ENCODE peak calls at places on chromosome X, in ten cellular contexts. One of them, this sample, is unnamed.

GRCh38 chrX:46637937-46638336 is 64.4 kb downstream of the CHST7 start:
- DNase-seq in adipocyte: no peak
- DNase-seq in GM12865: peak; percentile 77
- DNase-seq in tibial nerve: no peak
- DNase-seq in GM06990: peak; percentile 65
- DNase-seq in cardiac muscle cell: no peak
- DNase-seq in fibroblast of lung: peak; percentile 38
- DNase-seq in kidney epithelial cell: no peak
- DNase-seq in H7: no peak
- DNase-seq in IMR-90: peak; percentile 39
- DNase-seq in this sample: peak; percentile 28

GRCh38 chrX:153736071-153736820 is 11.6 kb downstream of the ABCD1 start:
- DNase-seq in adipocyte: no peak
- DNase-seq in GM12865: no peak
- DNase-seq in tibial nerve: no peak
- DNase-seq in GM06990: no peak
- DNase-seq in cardiac muscle cell: no peak
- DNase-seq in fibroblast of lung: no peak
- DNase-seq in kidney epithelial cell: no peak
- DNase-seq in H7: peak; percentile 64
- DNase-seq in IMR-90: no peak
- DNase-seq in this sample: no peak

GRCh38 chrX:40132751-40133150 is 35.0 kb upstream of the BCOR start:
- DNase-seq in adipocyte: peak; percentile 70
- DNase-seq in GM12865: no peak
- DNase-seq in tibial nerve: peak; percentile 54
- DNase-seq in GM06990: no peak
- DNase-seq in cardiac muscle cell: peak; percentile 85
- DNase-seq in fibroblast of lung: peak; percentile 86
- DNase-seq in kidney epithelial cell: peak; percentile 44
- DNase-seq in H7: no peak
- DNase-seq in IMR-90: peak; percentile 81
- DNase-seq in this sample: peak; percentile 76

GRCh38 chrX:6810796-6811195 is 275.9 kb upstream of the VCX3A start:
- DNase-seq in adipocyte: no peak
- DNase-seq in GM12865: no peak
- DNase-seq in tibial nerve: no peak
- DNase-seq in GM06990: no peak
- DNase-seq in cardiac muscle cell: no peak
- DNase-seq in fibroblast of lung: peak; percentile 35
- DNase-seq in kidney epithelial cell: no peak
- DNase-seq in H7: no peak
- DNase-seq in IMR-90: no peak
- DNase-seq in this sample: peak; percentile 16

GRCh38 chrX:29071525-29071924 is 484.3 kb downstream of the IL1RAPL1 start:
- DNase-seq in adipocyte: peak; percentile 47
- DNase-seq in GM12865: no peak
- DNase-seq in tibial nerve: no peak
- DNase-seq in GM06990: no peak
- DNase-seq in cardiac muscle cell: no peak
- DNase-seq in fibroblast of lung: peak; percentile 21
- DNase-seq in kidney epithelial cell: no peak
- DNase-seq in H7: no peak
- DNase-seq in IMR-90: no peak
- DNase-seq in this sample: no peak

GRCh38 chrX:129791961-129792570 is 12.3 kb downstream of the SASH3 start:
- DNase-seq in adipocyte: no peak
- DNase-seq in GM12865: no peak
- DNase-seq in tibial nerve: no peak
- DNase-seq in GM06990: no peak
- DNase-seq in cardiac muscle cell: no peak
- DNase-seq in fibroblast of lung: no peak
- DNase-seq in kidney epithelial cell: no peak
- DNase-seq in H7: no peak
- DNase-seq in IMR-90: no peak
- DNase-seq in this sample: no peak

GRCh38 chrX:129959493-129959832 is 23.0 kb upstream of the BCORL1 start:
- DNase-seq in adipocyte: peak; percentile 40
- DNase-seq in GM12865: no peak
- DNase-seq in tibial nerve: no peak
- DNase-seq in GM06990: no peak
- DNase-seq in cardiac muscle cell: peak; percentile 31
- DNase-seq in fibroblast of lung: peak; percentile 37
- DNase-seq in kidney epithelial cell: no peak
- DNase-seq in H7: peak; percentile 76
- DNase-seq in IMR-90: peak; percentile 14
- DNase-seq in this sample: peak; percentile 29

GRCh38 chrX:54808109-54808604 is 612 bp downstream of the MAGED2 start:
- DNase-seq in adipocyte: peak; percentile 73
- DNase-seq in GM12865: no peak
- DNase-seq in tibial nerve: peak; percentile 59
- DNase-seq in GM06990: no peak
- DNase-seq in cardiac muscle cell: peak; percentile 72
- DNase-seq in fibroblast of lung: peak; percentile 47
- DNase-seq in kidney epithelial cell: no peak
- DNase-seq in H7: peak; percentile 85
- DNase-seq in IMR-90: no peak
- DNase-seq in this sample: peak; percentile 6

GRCh38 chrX:78321809-78322208 is 5.6 kb downstream of the CYSLTR1 start:
- DNase-seq in adipocyte: no peak
- DNase-seq in GM12865: peak; percentile 88
- DNase-seq in tibial nerve: no peak
- DNase-seq in GM06990: peak; percentile 41
- DNase-seq in cardiac muscle cell: no peak
- DNase-seq in fibroblast of lung: no peak
- DNase-seq in kidney epithelial cell: no peak
- DNase-seq in H7: no peak
- DNase-seq in IMR-90: no peak
- DNase-seq in this sample: peak; percentile 33

GRCh38 chrX:135707880-135708279 is 5.6 kb upstream of the CT45A1 start:
- DNase-seq in adipocyte: no peak
- DNase-seq in GM12865: peak; percentile 52
- DNase-seq in tibial nerve: no peak
- DNase-seq in GM06990: no peak
- DNase-seq in cardiac muscle cell: peak; percentile 0
- DNase-seq in fibroblast of lung: no peak
- DNase-seq in kidney epithelial cell: no peak
- DNase-seq in H7: peak; percentile 28
- DNase-seq in IMR-90: no peak
- DNase-seq in this sample: no peak

GRCh38 chrX:68650491-68650890 is 3.0 kb downstream of the STARD8 start:
- DNase-seq in adipocyte: peak; percentile 16
- DNase-seq in GM12865: no peak
- DNase-seq in tibial nerve: no peak
- DNase-seq in GM06990: no peak
- DNase-seq in cardiac muscle cell: no peak
- DNase-seq in fibroblast of lung: peak; percentile 53
- DNase-seq in kidney epithelial cell: no peak
- DNase-seq in H7: no peak
- DNase-seq in IMR-90: peak; percentile 61
- DNase-seq in this sample: peak; percentile 60

GRCh38 chrX:154004315-154004714 is 15.4 kb downstream of the IRAK1 start:
- DNase-seq in adipocyte: no peak
- DNase-seq in GM12865: peak; percentile 74
- DNase-seq in tibial nerve: no peak
- DNase-seq in GM06990: no peak
- DNase-seq in cardiac muscle cell: no peak
- DNase-seq in fibroblast of lung: no peak
- DNase-seq in kidney epithelial cell: no peak
- DNase-seq in H7: no peak
- DNase-seq in IMR-90: no peak
- DNase-seq in this sample: no peak

GRCh38 chrX:74452199-74452481 is 30.8 kb downstream of the SLC16A2 start:
- DNase-seq in adipocyte: no peak
- DNase-seq in GM12865: no peak
- DNase-seq in tibial nerve: no peak
- DNase-seq in GM06990: no peak
- DNase-seq in cardiac muscle cell: no peak
- DNase-seq in fibroblast of lung: no peak
- DNase-seq in kidney epithelial cell: no peak
- DNase-seq in H7: no peak
- DNase-seq in IMR-90: no peak
- DNase-seq in this sample: no peak

GRCh38 chrX:74453178-74453577 is 31.9 kb downstream of the SLC16A2 start:
- DNase-seq in adipocyte: no peak
- DNase-seq in GM12865: no peak
- DNase-seq in tibial nerve: no peak
- DNase-seq in GM06990: no peak
- DNase-seq in cardiac muscle cell: no peak
- DNase-seq in fibroblast of lung: no peak
- DNase-seq in kidney epithelial cell: no peak
- DNase-seq in H7: no peak
- DNase-seq in IMR-90: no peak
- DNase-seq in this sample: peak; percentile 82

GRCh38 chrX:74449937-74450330 is 28.6 kb downstream of the SLC16A2 start:
- DNase-seq in adipocyte: peak; percentile 29
- DNase-seq in GM12865: no peak
- DNase-seq in tibial nerve: no peak
- DNase-seq in GM06990: no peak
- DNase-seq in cardiac muscle cell: peak; percentile 10
- DNase-seq in fibroblast of lung: peak; percentile 78
- DNase-seq in kidney epithelial cell: peak; percentile 5
- DNase-seq in H7: no peak
- DNase-seq in IMR-90: peak; percentile 68
- DNase-seq in this sample: peak; percentile 85

GRCh38 chrX:74450803-74451449 is 29.6 kb downstream of the SLC16A2 start:
- DNase-seq in adipocyte: peak; percentile 86
- DNase-seq in GM12865: no peak
- DNase-seq in tibial nerve: no peak
- DNase-seq in GM06990: no peak
- DNase-seq in cardiac muscle cell: peak; percentile 91
- DNase-seq in fibroblast of lung: peak; percentile 96
- DNase-seq in kidney epithelial cell: peak; percentile 67
- DNase-seq in H7: no peak
- DNase-seq in IMR-90: peak; percentile 94
- DNase-seq in this sample: peak; percentile 94

GRCh38 chrX:74451450-74452198 is 30.3 kb downstream of the SLC16A2 start:
- DNase-seq in adipocyte: no peak
- DNase-seq in GM12865: no peak
- DNase-seq in tibial nerve: no peak
- DNase-seq in GM06990: no peak
- DNase-seq in cardiac muscle cell: no peak
- DNase-seq in fibroblast of lung: no peak
- DNase-seq in kidney epithelial cell: no peak
- DNase-seq in H7: no peak
- DNase-seq in IMR-90: no peak
- DNase-seq in this sample: no peak
- H3K4me3 ChIP-seq in adipocyte: no peak overlapping the region
- H3K4me3 ChIP-seq in GM12865: no peak overlapping the region
- H3K4me3 ChIP-seq in tibial nerve: no peak overlapping the region
- H3K4me3 ChIP-seq in GM06990: no peak overlapping the region
- H3K4me3 ChIP-seq in cardiac muscle cell: no peak overlapping the region
- H3K4me3 ChIP-seq in fibroblast of lung: no peak overlapping the region
- H3K4me3 ChIP-seq in kidney epithelial cell: no peak overlapping the region
- H3K4me3 ChIP-seq in H7: no peak overlapping the region
- H3K4me3 ChIP-seq in IMR-90: no peak overlapping the region
- H3K4me3 ChIP-seq in this sample: no peak overlapping the region

GRCh38 chrX:115898382-115899001 is 272.1 kb upstream of the AGTR2 start:
- DNase-seq in adipocyte: no peak
- DNase-seq in GM12865: peak; percentile 21
- DNase-seq in tibial nerve: no peak
- DNase-seq in GM06990: no peak
- DNase-seq in cardiac muscle cell: no peak
- DNase-seq in fibroblast of lung: no peak
- DNase-seq in kidney epithelial cell: no peak
- DNase-seq in H7: peak; percentile 32
- DNase-seq in IMR-90: peak; percentile 29
- DNase-seq in this sample: no peak
- H3K4me3 ChIP-seq in adipocyte: no peak overlapping the region
- H3K4me3 ChIP-seq in GM12865: no peak overlapping the region
- H3K4me3 ChIP-seq in tibial nerve: no peak overlapping the region
- H3K4me3 ChIP-seq in GM06990: no peak overlapping the region
- H3K4me3 ChIP-seq in cardiac muscle cell: no peak overlapping the region
- H3K4me3 ChIP-seq in fibroblast of lung: no peak overlapping the region
- H3K4me3 ChIP-seq in kidney epithelial cell: no peak overlapping the region
- H3K4me3 ChIP-seq in H7: no peak overlapping the region
- H3K4me3 ChIP-seq in IMR-90: no peak overlapping the region
- H3K4me3 ChIP-seq in this sample: no peak overlapping the region

DNA sequence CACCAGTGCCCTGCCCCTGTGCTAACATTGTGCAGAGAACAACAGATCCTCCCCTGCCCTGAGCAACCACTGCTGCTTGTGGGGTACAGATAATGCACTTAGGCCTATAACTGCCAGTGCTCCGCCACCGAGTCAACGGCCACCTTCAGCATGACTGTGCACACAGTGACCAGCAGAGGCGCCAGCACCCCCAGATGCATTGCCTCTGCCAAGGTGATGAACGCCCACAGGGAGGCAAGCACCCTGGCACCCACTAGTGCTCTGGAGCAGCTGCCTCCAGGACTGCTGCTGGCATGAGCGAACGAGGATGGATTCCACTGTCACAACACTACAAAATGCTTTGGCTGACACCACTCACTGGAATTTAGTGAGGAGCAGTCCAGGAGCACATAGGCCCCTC is 38.2 kb downstream of the SPIN2B start:
- DNase-seq in adipocyte: no peak
- DNase-seq in GM12865: no peak
- DNase-seq in tibial nerve: no peak
- DNase-seq in GM06990: no peak
- DNase-seq in cardiac muscle cell: no peak
- DNase-seq in fibroblast of lung: no peak
- DNase-seq in kidney epithelial cell: no peak
- DNase-seq in H7: peak; percentile 17
- DNase-seq in IMR-90: no peak
- DNase-seq in this sample: no peak
- H3K4me3 ChIP-seq in adipocyte: no peak overlapping the region
- H3K4me3 ChIP-seq in GM12865: no peak overlapping the region
- H3K4me3 ChIP-seq in tibial nerve: no peak overlapping the region
- H3K4me3 ChIP-seq in GM06990: no peak overlapping the region
- H3K4me3 ChIP-seq in cardiac muscle cell: no peak overlapping the region
- H3K4me3 ChIP-seq in fibroblast of lung: no peak overlapping the region
- H3K4me3 ChIP-seq in kidney epithelial cell: no peak overlapping the region
- H3K4me3 ChIP-seq in H7: no peak overlapping the region
- H3K4me3 ChIP-seq in IMR-90: no peak overlapping the region
- H3K4me3 ChIP-seq in this sample: no peak overlapping the region

DNA sequence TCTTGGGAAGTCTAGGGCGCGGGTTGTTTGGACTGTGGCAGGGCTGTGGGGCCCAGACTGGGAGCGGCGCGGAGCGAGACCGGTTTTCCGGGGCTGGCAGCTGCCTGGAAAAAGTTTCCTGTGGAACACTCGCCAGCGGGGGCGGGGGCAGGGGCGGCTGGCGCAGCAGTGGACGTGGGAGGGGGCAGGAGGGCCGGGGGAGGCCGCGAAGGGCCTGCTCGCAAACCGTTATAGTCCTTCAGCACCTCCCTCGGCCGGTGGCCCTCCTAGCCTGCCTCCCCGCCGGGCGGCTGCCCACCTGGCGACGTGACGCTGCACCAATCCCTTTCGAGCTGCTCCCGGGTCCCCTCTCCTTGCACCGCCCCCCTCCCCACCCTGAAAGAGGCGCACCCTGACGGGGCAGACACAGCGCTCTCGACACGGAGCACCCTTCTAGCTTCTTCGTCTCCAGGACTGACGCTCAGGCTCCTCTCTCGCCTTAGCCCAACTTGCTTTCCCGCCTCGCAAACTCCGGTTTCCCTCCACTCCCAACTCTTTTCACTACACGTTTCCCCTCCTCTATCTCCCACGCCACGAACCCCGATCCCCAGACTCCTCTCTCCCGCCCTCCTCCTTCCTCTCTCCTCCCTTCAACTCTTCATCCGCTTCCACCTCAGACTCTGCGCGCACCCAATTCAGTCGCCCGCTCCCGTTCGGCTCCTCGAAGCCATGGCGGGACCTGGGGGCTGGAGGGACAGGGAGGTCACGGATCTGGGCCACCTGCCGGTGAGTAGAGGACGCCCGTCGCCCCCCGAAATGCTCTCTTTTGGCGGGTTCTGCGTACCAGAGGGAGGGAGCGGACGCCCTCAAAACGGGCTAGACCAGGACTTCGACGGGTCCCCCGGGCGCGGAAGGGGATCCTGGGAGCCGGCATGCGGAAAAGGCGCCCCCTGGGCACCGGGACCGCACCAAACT is at the start of gene NRK:
- DNase-seq in adipocyte: peak; percentile 38
- DNase-seq in GM12865: no peak
- DNase-seq in tibial nerve: no peak
- DNase-seq in GM06990: no peak
- DNase-seq in cardiac muscle cell: peak; percentile 55
- DNase-seq in fibroblast of lung: peak; percentile 35
- DNase-seq in kidney epithelial cell: no peak
- DNase-seq in H7: peak; percentile 67
- DNase-seq in IMR-90: no peak
- DNase-seq in this sample: no peak
- H3K4me3 ChIP-seq in adipocyte: peak within 1 kb of the TSS; percentile 66
- H3K4me3 ChIP-seq in GM12865: no peak within 1 kb of the TSS
- H3K4me3 ChIP-seq in tibial nerve: peak within 1 kb of the TSS; percentile 48
- H3K4me3 ChIP-seq in GM06990: no peak within 1 kb of the TSS
- H3K4me3 ChIP-seq in cardiac muscle cell: peak within 1 kb of the TSS; percentile 17
- H3K4me3 ChIP-seq in fibroblast of lung: peak within 1 kb of the TSS; percentile 66
- H3K4me3 ChIP-seq in kidney epithelial cell: peak within 1 kb of the TSS; percentile 50
- H3K4me3 ChIP-seq in H7: peak within 1 kb of the TSS; percentile 53
- H3K4me3 ChIP-seq in IMR-90: peak within 1 kb of the TSS; percentile 25
- H3K4me3 ChIP-seq in this sample: no peak within 1 kb of the TSS

This sample was measured in bronchial epithelial cell.